ENCODE peak calls at places on chromosome 12, in five cellular contexts. M is OCI-M1, I is IMR-90, A is T-helper 1 cell, F is DND-41. R is an unnamed sample.

GRCh38 chr12:88194868-88195267 is 52.8 kb downstream of the TMTC3 start:
- DNase-seq in F (no peak), M (no peak), A (no peak), I (no peak), R (no peak)

GRCh38 chr12:55036326-55036725 is 16.6 kb downstream of the NEUROD4 start:
- DNase-seq in I (no peak), F (no peak), A (no peak), M (peak; percentile 69), R (peak; percentile 18)

GRCh38 chr12:29725587-29726320 is 58.0 kb downstream of the TMTC1 start:
- DNase-seq in I (peak; percentile 70), F (no peak), M (no peak), A (no peak), R (no peak)

GRCh38 chr12:38289396-38289795 is 27.2 kb upstream of the ALG10B start:
- DNase-seq in M (no peak), A (no peak), F (no peak), I (no peak), R (no peak)

GRCh38 chr12:131536337-131536736 is 174.6 kb upstream of the SFSWAP start:
- DNase-seq in A (no peak), F (no peak), I (no peak), M (no peak), R (no peak)

GRCh38 chr12:51913071-51914033 is 6.0 kb downstream of the ACVRL1 start:
- DNase-seq in F (no peak), I (no peak), M (no peak), A (no peak), R (no peak)

GRCh38 chr12:10153271-10154144 is 18.4 kb downstream of the OLR1 start:
- DNase-seq in I (peak; percentile 63), A (peak; percentile 59), M (peak; percentile 83), F (peak; percentile 45), R (peak; percentile 17)

GRCh38 chr12:7628401-7628961 is 37.2 kb downstream of the APOBEC1 start:
- DNase-seq in A (no peak), I (no peak), F (no peak), M (no peak), R (no peak)

GRCh38 chr12:117872521-117873169 is 96.1 kb downstream of the KSR2 start:
- DNase-seq in F (no peak), I (no peak), M (no peak), A (no peak), R (no peak)

GRCh38 chr12:43237238-43237879 is 314.6 kb downstream of the ADAMTS20 start:
- DNase-seq in M (peak; percentile 41), I (no peak), A (no peak), F (no peak), R (no peak)

GRCh38 chr12:126436041-126436440 is 1370.8 kb downstream of the AACS start:
- DNase-seq in I (no peak), F (no peak), A (no peak), M (no peak), R (no peak)

GRCh38 chr12:113214938-113215400 is 6.3 kb upstream of the TPCN1 start:
- DNase-seq in I (peak; percentile 97), A (peak; percentile 43), F (no peak), M (peak; percentile 92), R (peak; percentile 64)